ENCODE peak calls at places on chromosomes 1 and 21, in five cellular contexts. One of them, this sample, is unnamed.
A peak's percentile ranks its signal among the peaks of the same experiment; 100 is the strongest.

GRCh38 chr1:168774241-168774640 is 45.2 kb upstream of the DPT start:
- DNase-seq in A549: no peak
- DNase-seq in upper lobe of right lung: no peak
- DNase-seq in fibroblast of lung: peak; percentile 43
- DNase-seq in mucosa of descending colon: no peak
- DNase-seq in this sample: peak; percentile 30

GRCh38 chr1:153734380-153735089 is 6.7 kb downstream of the INTS3 start:
- DNase-seq in fibroblast of lung: no peak
- DNase-seq in upper lobe of right lung: no peak
- DNase-seq in A549: no peak
- DNase-seq in mucosa of descending colon: no peak
- DNase-seq in this sample: no peak

GRCh38 chr21:15617968-15618367 is 111.8 kb upstream of the USP25 start:
- DNase-seq in fibroblast of lung: peak; percentile 81
- DNase-seq in A549: no peak
- DNase-seq in mucosa of descending colon: no peak
- DNase-seq in upper lobe of right lung: no peak
- DNase-seq in this sample: peak; percentile 83

GRCh38 chr21:34302496-34302895 is 61.3 kb upstream of the KCNE2 start:
- DNase-seq in fibroblast of lung: no peak
- DNase-seq in A549: no peak
- DNase-seq in upper lobe of right lung: no peak
- DNase-seq in mucosa of descending colon: no peak
- DNase-seq in this sample: no peak

GRCh38 chr1:9417695-9418094 is 121.6 kb upstream of the SLC25A33 start:
- DNase-seq in mucosa of descending colon: no peak
- DNase-seq in A549: no peak
- DNase-seq in upper lobe of right lung: no peak
- DNase-seq in fibroblast of lung: no peak
- DNase-seq in this sample: no peak

GRCh38 chr21:18529253-18529652 is 125.7 kb upstream of the TMPRSS15 start:
- DNase-seq in mucosa of descending colon: no peak
- DNase-seq in A549: no peak
- DNase-seq in fibroblast of lung: peak; percentile 81
- DNase-seq in upper lobe of right lung: no peak
- DNase-seq in this sample: peak; percentile 87

GRCh38 chr1:241519308-241520079 is at the start of gene FH:
- DNase-seq in A549: peak; percentile 92
- DNase-seq in mucosa of descending colon: peak; percentile 96
- DNase-seq in upper lobe of right lung: peak; percentile 97
- DNase-seq in fibroblast of lung: peak; percentile 98
- DNase-seq in this sample: peak; percentile 99

GRCh38 chr1:6140413-6140812 is 39.7 kb downstream of the CHD5 start:
- DNase-seq in fibroblast of lung: no peak
- DNase-seq in A549: no peak
- DNase-seq in upper lobe of right lung: no peak
- DNase-seq in mucosa of descending colon: no peak
- DNase-seq in this sample: no peak

GRCh38 chr1:53561488-53562115 is 102.4 kb downstream of the DMRTB1 start:
- DNase-seq in A549: no peak
- DNase-seq in upper lobe of right lung: peak; percentile 40
- DNase-seq in mucosa of descending colon: peak; percentile 3
- DNase-seq in fibroblast of lung: no peak
- DNase-seq in this sample: no peak

GRCh38 chr1:203272633-203273205 is 32.6 kb upstream of the BTG2 start:
- DNase-seq in upper lobe of right lung: peak; percentile 60
- DNase-seq in fibroblast of lung: no peak
- DNase-seq in mucosa of descending colon: no peak
- DNase-seq in A549: no peak
- DNase-seq in this sample: no peak

GRCh38 chr1:165403835-165404482 is 41.0 kb downstream of the RXRG start:
- DNase-seq in mucosa of descending colon: no peak
- DNase-seq in fibroblast of lung: peak; percentile 2
- DNase-seq in A549: peak; percentile 28
- DNase-seq in upper lobe of right lung: no peak
- DNase-seq in this sample: peak; percentile 13

GRCh38 chr1:203086992-203087763 is 1.4 kb upstream of the MYOG start:
- DNase-seq in mucosa of descending colon: no peak
- DNase-seq in upper lobe of right lung: no peak
- DNase-seq in A549: no peak
- DNase-seq in fibroblast of lung: no peak
- DNase-seq in this sample: no peak

GRCh38 chr1:181135815-181136737 is 47.6 kb downstream of the IER5 start:
- DNase-seq in A549: no peak
- DNase-seq in mucosa of descending colon: no peak
- DNase-seq in upper lobe of right lung: no peak
- DNase-seq in fibroblast of lung: peak; percentile 88
- DNase-seq in this sample: peak; percentile 92

GRCh38 chr1:6163191-6163972 is 16.7 kb downstream of the CHD5 start:
- DNase-seq in upper lobe of right lung: no peak
- DNase-seq in fibroblast of lung: no peak
- DNase-seq in mucosa of descending colon: no peak
- DNase-seq in A549: no peak
- DNase-seq in this sample: no peak

GRCh38 chr1:110176299-110176956 is 26.1 kb downstream of the SLC6A17 start:
- DNase-seq in mucosa of descending colon: peak; percentile 48
- DNase-seq in A549: no peak
- DNase-seq in fibroblast of lung: no peak
- DNase-seq in upper lobe of right lung: no peak
- DNase-seq in this sample: no peak

DNA sequence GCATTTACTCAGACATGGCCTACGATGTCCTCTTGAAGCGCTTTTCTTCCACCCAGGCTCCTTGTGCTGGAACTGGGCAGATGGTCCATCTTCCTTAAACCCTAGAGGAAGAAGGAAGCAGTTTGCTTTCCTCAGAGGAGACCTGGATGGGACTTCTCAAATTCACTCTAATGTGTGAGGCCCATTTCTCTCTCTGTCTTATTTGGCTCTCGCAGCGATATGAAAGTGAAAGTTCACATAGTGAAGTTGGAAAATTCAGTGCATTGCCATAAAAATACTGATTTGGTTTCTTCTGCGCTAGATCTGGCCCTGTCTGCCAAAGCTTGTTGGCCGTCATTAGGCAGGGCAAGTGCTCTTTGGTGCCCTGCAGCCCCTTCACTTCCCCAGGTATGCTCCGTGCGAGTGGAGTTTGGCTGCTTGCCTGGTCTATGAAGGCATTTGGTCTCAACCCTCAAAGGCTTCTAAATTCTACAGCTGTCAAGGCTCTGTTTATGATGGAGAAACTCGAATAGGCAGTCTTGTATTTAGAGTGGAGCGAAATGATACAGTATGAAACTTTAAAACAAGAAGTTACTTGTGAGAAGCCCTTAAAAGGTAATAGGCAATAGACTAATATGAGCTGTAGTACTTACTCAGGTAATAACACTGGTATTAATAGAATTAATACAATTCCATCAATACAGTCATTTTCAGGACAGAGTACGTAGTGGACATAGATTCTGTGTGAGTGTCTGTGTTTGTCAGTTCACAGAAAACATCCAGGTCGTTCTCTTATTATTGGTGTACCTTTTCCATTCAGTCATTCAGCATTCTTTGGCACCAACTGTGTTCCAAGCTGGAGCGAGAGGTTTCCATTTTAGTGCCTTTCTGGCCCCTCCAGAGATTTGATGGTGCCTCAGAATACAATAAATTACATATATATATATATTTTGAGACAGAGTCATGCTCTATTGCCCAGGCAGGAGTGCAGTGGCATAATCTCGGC is 20.5 kb downstream of the SZRD1 start:
- DNase-seq in A549: no peak
- DNase-seq in upper lobe of right lung: peak; percentile 77
- DNase-seq in fibroblast of lung: peak; percentile 66
- DNase-seq in mucosa of descending colon: no peak
- DNase-seq in this sample: peak; percentile 36
- H3K4me3 ChIP-seq in A549: no peak overlapping the region
- H3K4me3 ChIP-seq in upper lobe of right lung: peak overlapping the region; percentile 34
- H3K4me3 ChIP-seq in fibroblast of lung: peak overlapping the region; percentile 18
- H3K4me3 ChIP-seq in mucosa of descending colon: no peak overlapping the region
- H3K4me3 ChIP-seq in this sample: no peak overlapping the region

DNA sequence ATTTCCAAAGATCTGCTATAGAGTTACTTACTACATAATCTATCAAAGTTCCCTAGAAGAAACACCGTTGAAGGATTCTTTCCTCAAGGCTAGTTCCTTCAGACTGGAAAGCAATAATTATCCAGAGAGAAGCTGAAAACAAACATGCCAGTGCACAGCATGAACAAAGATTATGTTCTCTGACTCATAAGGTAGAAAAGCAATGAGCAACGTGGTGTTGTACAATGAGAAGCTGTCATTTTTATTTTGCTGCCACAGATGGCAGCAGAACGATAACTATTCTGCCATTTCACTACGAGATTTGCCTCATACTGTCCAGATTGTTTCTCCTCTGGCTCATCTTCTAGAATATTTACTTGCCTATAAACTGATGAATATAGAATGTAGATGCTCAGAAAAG is 10.7 kb downstream of the EXTL2 start:
- DNase-seq in upper lobe of right lung: no peak
- DNase-seq in mucosa of descending colon: no peak
- DNase-seq in A549: peak; percentile 10
- DNase-seq in fibroblast of lung: peak; percentile 53
- DNase-seq in this sample: peak; percentile 85
- TF ChIP-seq CTCF in upper lobe of right lung: no peak
- TF ChIP-seq CTCF in mucosa of descending colon: no peak
- TF ChIP-seq CTCF in A549: no peak
- TF ChIP-seq CTCF in fibroblast of lung: no peak
- TF ChIP-seq CTCF in this sample: peak; percentile 30

GRCh38 chr21:45018131-45019075 is 56.0 kb upstream of the ADARB1 start:
- DNase-seq in fibroblast of lung: no peak
- DNase-seq in A549: peak; percentile 8
- DNase-seq in upper lobe of right lung: peak; percentile 65
- DNase-seq in mucosa of descending colon: peak; percentile 26
- DNase-seq in this sample: no peak
- H3K4me3 ChIP-seq in fibroblast of lung: no peak overlapping the region
- H3K4me3 ChIP-seq in A549: peak overlapping the region; percentile 43
- H3K4me3 ChIP-seq in upper lobe of right lung: peak overlapping the region; percentile 45
- H3K4me3 ChIP-seq in mucosa of descending colon: no peak overlapping the region
- H3K4me3 ChIP-seq in this sample: peak overlapping the region; percentile 46

GRCh38 chr1:36731226-36732037 is 248.7 kb upstream of the CSF3R start:
- DNase-seq in upper lobe of right lung: no peak
- DNase-seq in mucosa of descending colon: no peak
- DNase-seq in fibroblast of lung: no peak
- DNase-seq in A549: no peak
- DNase-seq in this sample: no peak
- TF ChIP-seq CTCF in upper lobe of right lung: no peak
- TF ChIP-seq CTCF in mucosa of descending colon: no peak
- TF ChIP-seq CTCF in fibroblast of lung: no peak
- TF ChIP-seq CTCF in A549: no peak
- TF ChIP-seq CTCF in this sample: no peak

GRCh38 chr1:32028746-32029145 is 15.1 kb downstream of the KHDRBS1 start:
- DNase-seq in A549: no peak
- DNase-seq in upper lobe of right lung: no peak
- DNase-seq in mucosa of descending colon: no peak
- DNase-seq in fibroblast of lung: no peak
- DNase-seq in this sample: no peak

GRCh38 chr1:32023351-32023750 is 9.7 kb downstream of the KHDRBS1 start:
- DNase-seq in upper lobe of right lung: no peak
- DNase-seq in mucosa of descending colon: no peak
- DNase-seq in A549: no peak
- DNase-seq in fibroblast of lung: no peak
- DNase-seq in this sample: peak; percentile 43

GRCh38 chr1:32020338-32020737 is 6.7 kb downstream of the KHDRBS1 start:
- DNase-seq in upper lobe of right lung: no peak
- DNase-seq in fibroblast of lung: peak; percentile 24
- DNase-seq in mucosa of descending colon: no peak
- DNase-seq in A549: no peak
- DNase-seq in this sample: no peak

GRCh38 chr1:32025515-32025914 is 11.8 kb downstream of the KHDRBS1 start:
- DNase-seq in mucosa of descending colon: no peak
- DNase-seq in A549: no peak
- DNase-seq in upper lobe of right lung: no peak
- DNase-seq in fibroblast of lung: no peak
- DNase-seq in this sample: no peak
- H3K4me3 ChIP-seq in mucosa of descending colon: no peak overlapping the region
- H3K4me3 ChIP-seq in A549: no peak overlapping the region
- H3K4me3 ChIP-seq in upper lobe of right lung: no peak overlapping the region
- H3K4me3 ChIP-seq in fibroblast of lung: no peak overlapping the region
- H3K4me3 ChIP-seq in this sample: no peak overlapping the region

GRCh38 chr1:160429702-160430535 is 29.6 kb downstream of the VANGL2 start:
- DNase-seq in A549: no peak
- DNase-seq in fibroblast of lung: no peak
- DNase-seq in upper lobe of right lung: no peak
- DNase-seq in mucosa of descending colon: no peak
- DNase-seq in this sample: no peak

GRCh38 chr1:160429125-160429551 is 28.8 kb downstream of the VANGL2 start:
- DNase-seq in upper lobe of right lung: no peak
- DNase-seq in fibroblast of lung: no peak
- DNase-seq in A549: no peak
- DNase-seq in mucosa of descending colon: no peak
- DNase-seq in this sample: no peak

GRCh38 chr1:160427625-160428024 is 27.3 kb downstream of the VANGL2 start:
- DNase-seq in A549: no peak
- DNase-seq in upper lobe of right lung: no peak
- DNase-seq in mucosa of descending colon: no peak
- DNase-seq in fibroblast of lung: no peak
- DNase-seq in this sample: peak; percentile 49

GRCh38 chr1:160428053-160428452 is 27.7 kb downstream of the VANGL2 start:
- DNase-seq in mucosa of descending colon: no peak
- DNase-seq in upper lobe of right lung: no peak
- DNase-seq in A549: no peak
- DNase-seq in fibroblast of lung: no peak
- DNase-seq in this sample: peak; percentile 20

DNA sequence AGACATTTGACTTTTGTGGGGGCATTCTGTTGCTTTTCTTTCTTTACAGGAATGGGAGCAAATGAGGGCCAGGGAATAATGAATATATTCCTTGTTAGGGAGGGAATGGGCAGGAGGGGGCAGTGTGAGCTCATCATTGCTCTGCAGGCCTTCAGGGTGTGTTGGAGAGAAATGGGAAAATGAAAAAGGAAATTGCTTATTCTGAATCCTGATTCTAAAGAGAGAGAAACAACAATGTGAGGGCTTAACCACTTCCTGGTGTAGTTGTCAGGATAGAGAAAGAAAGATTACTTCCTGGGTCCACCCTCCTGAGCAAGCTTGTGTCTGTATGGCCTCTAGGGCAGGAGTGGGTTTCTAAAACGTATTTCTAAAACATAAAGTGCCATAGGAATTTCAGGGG is 28.3 kb downstream of the VANGL2 start:
- DNase-seq in upper lobe of right lung: no peak
- DNase-seq in fibroblast of lung: peak; percentile 55
- DNase-seq in A549: peak; percentile 64
- DNase-seq in mucosa of descending colon: peak; percentile 66
- DNase-seq in this sample: peak; percentile 72
- TF ChIP-seq CTCF in upper lobe of right lung: peak; percentile 58
- TF ChIP-seq CTCF in fibroblast of lung: peak; percentile 54
- TF ChIP-seq CTCF in A549: peak; percentile 90
- TF ChIP-seq CTCF in mucosa of descending colon: peak; percentile 46
- TF ChIP-seq CTCF in this sample: peak; percentile 83

This sample was measured in choroid plexus epithelial cell.